ENCODE peak calls at places on chromosomes 2 and 18, in five cellular contexts. H is GM04504, L is omental fat pad, W is NCI-H1048, Q is cardiac fibroblast. J is an unnamed sample.

GRCh38 chr2:146661494-146662096 is 1183.2 kb upstream of the ACVR2A start:
- DNase-seq in H (peak; percentile 12), L (no peak), W (peak; percentile 33), Q (peak; percentile 65), J (no peak)

GRCh38 chr2:105615352-105615751 is 129.4 kb upstream of the NCK2 start:
- DNase-seq in H (no peak), L (no peak), W (no peak), Q (no peak), J (no peak)

GRCh38 chr18:63980896-63981454 is 11.1 kb downstream of the SERPINB8 start:
- DNase-seq in H (no peak), L (no peak), W (no peak), Q (no peak), J (no peak)

GRCh38 chr2:190979906-190980629 is 33.9 kb downstream of the STAT1 start:
- DNase-seq in H (no peak), L (no peak), W (no peak), Q (peak; percentile 92), J (peak; percentile 88)

GRCh38 chr2:31414601-31415241 is at the start of gene XDH:
- DNase-seq in H (no peak), L (no peak), W (no peak), Q (no peak), J (no peak)

GRCh38 chr2:73376681-73377080 is 9.0 kb upstream of the ALMS1 start:
- DNase-seq in H (no peak), L (no peak), W (no peak), Q (no peak), J (no peak)

GRCh38 chr2:104872866-104873688 is 19.2 kb downstream of the POU3F3 start:
- DNase-seq in H (peak; percentile 17), L (no peak), W (no peak), Q (peak; percentile 70), J (no peak)

GRCh38 chr18:24811963-24812681 is 351.7 kb downstream of the HRH4 start:
- DNase-seq in H (no peak), L (no peak), W (no peak), Q (no peak), J (no peak)

GRCh38 chr18:56327171-56327885 is 311.1 kb downstream of the TXNL1 start:
- DNase-seq in H (peak; percentile 22), L (no peak), W (no peak), Q (peak; percentile 33), J (no peak)

GRCh38 chr2:1738646-1739302 is 5.5 kb downstream of the PXDN start:
- DNase-seq in H (no peak), L (peak; percentile 21), W (no peak), Q (no peak), J (peak; percentile 49)

GRCh38 chr2:209727077-209727476 is 44.6 kb upstream of the UNC80 start:
- DNase-seq in H (no peak), L (no peak), W (no peak), Q (no peak), J (no peak)

GRCh38 chr2:120606931-120607330 is 128.7 kb upstream of the GLI2 start:
- DNase-seq in H (no peak), L (no peak), W (no peak), Q (no peak), J (no peak)

GRCh38 chr2:29047083-29047840 is 27.1 kb downstream of the PCARE start:
- DNase-seq in H (no peak), L (no peak), W (no peak), Q (no peak), J (no peak)

GRCh38 chr18:9319333-9319732 is 15.2 kb upstream of the TWSG1 start:
- DNase-seq in H (no peak), L (no peak), W (no peak), Q (no peak), J (no peak)

GRCh38 chr18:31199190-31199769 is 36.6 kb upstream of the DSC1 start:
- DNase-seq in H (no peak), L (no peak), W (no peak), Q (no peak), J (no peak)

GRCh38 chr2:98601532-98602132 is 6.7 kb downstream of the COA5 start:
- DNase-seq in H (no peak), L (no peak), W (no peak), Q (peak; percentile 56), J (no peak)

GRCh38 chr2:236991874-236992273 is 93.8 kb upstream of the COPS8 start:
- DNase-seq in H (no peak), L (no peak), W (no peak), Q (no peak), J (no peak)

GRCh38 chr2:176961759-176962158 is 250.8 kb upstream of the HNRNPA3 start:
- DNase-seq in H (no peak), L (no peak), W (no peak), Q (no peak), J (no peak)

GRCh38 chr2:128727914-128728313 is 409.2 kb upstream of the HS6ST1 start:
- DNase-seq in H (peak; percentile 77), L (no peak), W (no peak), Q (peak; percentile 92), J (no peak)

GRCh38 chr2:96526615-96527014 is 9.9 kb upstream of the ARID5A start:
- DNase-seq in H (no peak), L (no peak), W (no peak), Q (no peak), J (no peak)

GRCh38 chr2:72846171-72847095 is 20.6 kb upstream of the EXOC6B start:
- DNase-seq in H (no peak), L (no peak), W (no peak), Q (no peak), J (no peak)

GRCh38 chr2:239339726-239340654 is 60.8 kb downstream of the HDAC4 start:
- DNase-seq in H (no peak), L (no peak), W (no peak), Q (no peak), J (no peak)

GRCh38 chr2:9769171-9770005 is 73.9 kb upstream of the TAF1B start:
- DNase-seq in H (no peak), L (no peak), W (no peak), Q (no peak), J (no peak)

GRCh38 chr2:219045937-219046550 is 4.7 kb upstream of the CFAP65 start:
- DNase-seq in H (no peak), L (no peak), W (no peak), Q (peak; percentile 51), J (no peak)

GRCh38 chr2:139652385-139652784 is 872.2 kb upstream of the NXPH2 start:
- DNase-seq in H (no peak), L (no peak), W (no peak), Q (no peak), J (no peak)

GRCh38 chr2:1514391-1515072 is 101.3 kb downstream of the TPO start:
- DNase-seq in H (no peak), L (no peak), W (no peak), Q (no peak), J (peak; percentile 61)

GRCh38 chr2:134762508-134762907 is 43.7 kb upstream of the TMEM163 start:
- DNase-seq in H (no peak), L (no peak), W (no peak), Q (no peak), J (no peak)

GRCh38 chr18:49874238-49874637 is 60.9 kb upstream of the ACAA2 start:
- DNase-seq in H (no peak), L (no peak), W (no peak), Q (no peak), J (no peak)

GRCh38 chr2:20676353-20677215 is 9.6 kb downstream of the GDF7 start:
- DNase-seq in H (no peak), L (no peak), W (no peak), Q (no peak), J (peak; percentile 41)

GRCh38 chr2:234863043-234863934 is 88.5 kb upstream of the SH3BP4 start:
- DNase-seq in H (peak; percentile 74), L (peak; percentile 34), W (no peak), Q (peak; percentile 82), J (no peak)

GRCh38 chr2:45315881-45316280 is 295.2 kb downstream of the SRBD1 start:
- DNase-seq in H (peak; percentile 56), L (no peak), W (no peak), Q (peak; percentile 91), J (no peak)

GRCh38 chr2:103991591-103991990 is 862.3 kb upstream of the POU3F3 start:
- DNase-seq in H (no peak), L (no peak), W (no peak), Q (no peak), J (no peak)

GRCh38 chr2:178514664-178515063 is 34.4 kb downstream of the PLEKHA3 start:
- DNase-seq in H (peak; percentile 20), L (no peak), W (no peak), Q (peak; percentile 3), J (no peak)

GRCh38 chr2:176960736-176961135 is 251.9 kb upstream of the HNRNPA3 start:
- DNase-seq in H (no peak), L (no peak), W (no peak), Q (no peak), J (no peak)

GRCh38 chr2:102345329-102345920 is 10.2 kb upstream of the IL18R1 start:
- DNase-seq in H (no peak), L (no peak), W (no peak), Q (no peak), J (no peak)

GRCh38 chr2:38601463-38602135 is 1.1 kb downstream of the HNRNPLL start:
- DNase-seq in H (no peak), L (no peak), W (no peak), Q (peak; percentile 47), J (no peak)

GRCh38 chr2:84735383-84735782 is 145.5 kb downstream of the TRABD2A start:
- DNase-seq in H (no peak), L (no peak), W (no peak), Q (no peak), J (no peak)

GRCh38 chr18:28168725-28169124 is 8.2 kb downstream of the CDH2 start:
- DNase-seq in H (no peak), L (no peak), W (no peak), Q (no peak), J (no peak)

GRCh38 chr2:229810786-229811185 is 96.4 kb upstream of the DNER start:
- DNase-seq in H (peak; percentile 46), L (no peak), W (no peak), Q (no peak), J (no peak)